ENCODE peak calls at places on chromosomes 4 and X, in ten cellular contexts. I, H, J, G, C, S, A, E, D and W are unnamed samples. For H3K9me3 and H3K36me3, the result is how much of the 10 kb centered on the place peaks cover.

GRCh38 chrX:111039606-111040005 is 56.4 kb upstream of the PAK3 start:
- DNase-seq in H (no peak), S (no peak), C (no peak), J (no peak), D (no peak), A (peak), G (no peak), I (peak), E (no peak), W (no peak)

GRCh38 chrX:13085533-13085932 is 41.1 kb upstream of the FAM9C start:
- DNase-seq in D (no peak), C (no peak), S (no peak), E (peak), J (no peak), A (no peak), H (no peak), G (no peak), I (no peak), W (no peak)

GRCh38 chrX:134688839-134689238 is 30.6 kb upstream of the PLAC1 start:
- DNase-seq in H (no peak), A (no peak), J (no peak), C (no peak), I (peak), G (no peak), S (no peak), E (no peak), D (no peak), W (no peak)

GRCh38 chr4:107718351-107718965 is 1.6 kb downstream of the PAPSS1 start:
- DNase-seq in S (no peak), A (no peak), H (no peak), G (no peak), E (no peak), I (peak), D (no peak), C (no peak), J (no peak), W (no peak)

GRCh38 chrX:103607385-103608304 is at the start of gene TCEAL3:
- DNase-seq in G (peak), E (peak), D (peak), C (peak), H (peak), J (peak), S (peak), I (no peak), A (peak), W (peak)

GRCh38 chr4:138953962-138954371 is 61.6 kb upstream of the NOCT start:
- DNase-seq in I (peak), G (no peak), H (no peak), S (peak), J (no peak), C (no peak), D (no peak), E (no peak), A (no peak), W (no peak)

GRCh38 chrX:17038681-17039161 is 92.3 kb downstream of the REPS2 start:
- DNase-seq in C (no peak), I (peak), G (no peak), D (no peak), E (no peak), S (peak), A (no peak), H (peak), J (no peak), W (no peak)

GRCh38 chr4:69239777-69240176 is 25.2 kb upstream of the UGT2B11 start:
- DNase-seq in A (no peak), H (no peak), S (no peak), I (peak), C (no peak), D (peak), E (no peak), G (no peak), J (no peak), W (no peak)

GRCh38 chr4:105107105-105107856 is 39.4 kb upstream of the TET2 start:
- DNase-seq in D (no peak), A (no peak), I (no peak), E (no peak), C (no peak), G (no peak), S (no peak), H (no peak), J (no peak), W (no peak)

GRCh38 chr4:147096667-147097604 is 151.3 kb upstream of the TTC29 start:
- DNase-seq in I (peak), D (no peak), S (peak), G (no peak), H (no peak), C (no peak), A (no peak), J (no peak), E (no peak), W (no peak)

GRCh38 chrX:136251042-136251991 is at the start of gene MAP7D3:
- DNase-seq in J (peak), E (peak), C (peak), D (peak), A (peak), S (peak), I (peak), H (peak), G (peak), W (peak)

GRCh38 chrX:46268429-46268828 is 276.8 kb downstream of the ZNF674 start:
- DNase-seq in E (no peak), H (no peak), S (peak), C (no peak), A (no peak), G (no peak), D (no peak), J (no peak), I (peak), W (no peak)

GRCh38 chr4:144402999-144403398 is 243.0 kb upstream of the HHIP start:
- DNase-seq in C (no peak), A (no peak), J (no peak), I (no peak), G (no peak), D (no peak), S (no peak), E (no peak), H (no peak), W (no peak)

GRCh38 chrX:13699183-13699826 is 10.4 kb downstream of the RAB9A start:
- DNase-seq in J (no peak), H (no peak), E (no peak), S (no peak), G (peak), I (no peak), D (peak), C (peak), A (no peak), W (no peak)

GRCh38 chr4:182600093-182600492 is 317.1 kb downstream of the DCTD start:
- DNase-seq in E (no peak), A (no peak), C (no peak), I (no peak), G (no peak), H (no peak), S (no peak), J (no peak), D (no peak), W (no peak)

GRCh38 chr4:32775049-32775448 is 2054.9 kb downstream of the PCDH7 start:
- DNase-seq in G (no peak), I (no peak), A (peak), E (no peak), H (no peak), J (peak), S (peak), D (peak), C (no peak), W (no peak)

GRCh38 chr4:13309751-13310150 is 174.4 kb downstream of the RAB28 start:
- DNase-seq in A (no peak), C (no peak), G (no peak), H (no peak), I (peak), D (no peak), J (no peak), E (no peak), S (no peak), W (no peak)

GRCh38 chr4:89558147-89558546 is 250.5 kb upstream of the GPRIN3 start:
- DNase-seq in C (no peak), E (no peak), G (no peak), D (no peak), S (no peak), H (no peak), I (peak), A (peak), J (no peak), W (no peak)

GRCh38 chr4:102027961-102028360 is 237.4 kb downstream of the BANK1 start:
- DNase-seq in G (no peak), E (no peak), S (no peak), J (no peak), H (no peak), I (no peak), D (no peak), A (no peak), C (no peak), W (no peak)

GRCh38 chr4:184265566-184266351 is 48.1 kb upstream of the ENPP6 start:
- DNase-seq in S (peak), A (peak), D (peak), C (no peak), H (no peak), I (peak), J (no peak), E (no peak), G (no peak), W (no peak)

GRCh38 chr4:183571350-183572076 is 66.7 kb downstream of the ING2 start:
- DNase-seq in D (peak), H (peak), E (no peak), I (peak), G (no peak), S (peak), C (peak), J (no peak), A (peak), W (no peak)

GRCh38 chr4:111400736-111401135 is 744.5 kb upstream of the FAM241A start:
- DNase-seq in H (no peak), D (peak), E (no peak), S (peak), I (peak), A (no peak), G (no peak), J (peak), C (no peak), W (no peak)

GRCh38 chr4:159386620-159387019 is 283.7 kb downstream of the RAPGEF2 start:
- DNase-seq in E (no peak), D (no peak), I (no peak), C (no peak), A (no peak), J (no peak), H (no peak), S (no peak), G (no peak), W (no peak)

GRCh38 chr4:87977521-87978278 is 2.2 kb downstream of the SPP1 start:
- DNase-seq in J (no peak), C (no peak), S (no peak), E (no peak), H (no peak), I (no peak), G (no peak), A (no peak), D (no peak), W (no peak)

GRCh38 chr4:108342325-108342986 is 173.7 kb upstream of the LEF1 start:
- DNase-seq in E (no peak), D (no peak), C (no peak), S (no peak), H (no peak), J (no peak), I (no peak), G (no peak), A (no peak), W (no peak)

GRCh38 chr4:118322831-118323502 is 29.8 kb downstream of the PRSS12 start:
- DNase-seq in S (no peak), D (no peak), C (no peak), J (no peak), E (no peak), G (no peak), H (no peak), A (no peak), I (no peak), W (no peak)

GRCh38 chr4:27010334-27010940 is 149.8 kb downstream of the STIM2 start:
- DNase-seq in G (peak), A (peak), J (peak), C (peak), S (peak), H (peak), I (peak), E (peak), D (peak), W (peak)

GRCh38 chr4:10403633-10404445 is 53.4 kb downstream of the ZNF518B start:
- DNase-seq in E (no peak), I (peak), J (no peak), S (peak), C (no peak), H (no peak), D (peak), A (peak), G (no peak), W (no peak)

GRCh38 chr4:114015444-114015899 is 36.0 kb upstream of the ARSJ start:
- DNase-seq in C (no peak), S (peak), E (no peak), I (peak), G (no peak), H (no peak), A (no peak), J (no peak), D (no peak), W (no peak)

GRCh38 chrX:20320461-20321159 is 53.9 kb upstream of the RPS6KA3 start:
- DNase-seq in I (no peak), C (no peak), A (no peak), D (peak), J (no peak), G (no peak), S (no peak), E (peak), H (no peak), W (no peak)

GRCh38 chrX:8204169-8204935 is 33.3 kb upstream of the VCX2 start:
- DNase-seq in C (no peak), G (no peak), S (no peak), D (no peak), A (no peak), I (peak), J (no peak), E (no peak), H (no peak), W (no peak)

GRCh38 chrX:39855748-39856129 is 242.0 kb downstream of the BCOR start:
- DNase-seq in S (peak), C (peak), I (peak), G (no peak), E (no peak), J (peak), H (no peak), A (peak), D (peak), W (no peak)

GRCh38 chr4:99077177-99077576 is 11.4 kb downstream of the ADH5 start:
- DNase-seq in I (no peak), G (no peak), C (no peak), J (no peak), E (no peak), D (no peak), H (no peak), A (no peak), S (no peak), W (no peak)

GRCh38 chr4:183657564-183657963 is 1.4 kb downstream of the RWDD4 start:
- DNase-seq in J (no peak), A (no peak), H (no peak), G (no peak), D (no peak), S (no peak), I (peak), C (no peak), E (no peak), W (no peak)

GRCh38 chr4:160835789-160836188 is 1328.0 kb downstream of the FSTL5 start:
- DNase-seq in D (no peak), G (no peak), I (peak), J (no peak), H (no peak), S (no peak), A (peak), C (no peak), E (no peak), W (no peak)

GRCh38 chr4:38670061-38670894 is 6.3 kb downstream of the KLF3 start:
- DNase-seq in J (no peak), D (no peak), S (no peak), C (no peak), A (peak), E (no peak), I (no peak), G (no peak), H (no peak), W (no peak)
- TF ChIP-seq CTCF in J (no peak), D (no peak), S (no peak), C (no peak), A (no peak), E (no peak), I (no peak), G (no peak), H (no peak), W (no peak)

GRCh38 chrX:54885740-54886139 is 34.9 kb upstream of the TRO start:
- DNase-seq in G (no peak), H (no peak), S (no peak), C (no peak), D (no peak), E (no peak), I (no peak), J (no peak), A (no peak), W (no peak)
- H3K9me3 ChIP-seq in G (under half), H (under half), S (under half), C (under half), D (under half), E (under half), I (under half), J (under half), A (under half), W (under half)

GRCh38 chr4:25413261-25413660 is 36.2 kb downstream of the ANAPC4 start:
- DNase-seq in A (no peak), G (no peak), S (no peak), H (no peak), D (no peak), C (no peak), E (no peak), I (no peak), J (no peak), W (no peak)
- H3K36me3 ChIP-seq in A (half or more), G (under half), S (under half), H (under half), D (under half), C (half or more), E (half or more), I (under half), J (under half), W (half or more)

DNA sequence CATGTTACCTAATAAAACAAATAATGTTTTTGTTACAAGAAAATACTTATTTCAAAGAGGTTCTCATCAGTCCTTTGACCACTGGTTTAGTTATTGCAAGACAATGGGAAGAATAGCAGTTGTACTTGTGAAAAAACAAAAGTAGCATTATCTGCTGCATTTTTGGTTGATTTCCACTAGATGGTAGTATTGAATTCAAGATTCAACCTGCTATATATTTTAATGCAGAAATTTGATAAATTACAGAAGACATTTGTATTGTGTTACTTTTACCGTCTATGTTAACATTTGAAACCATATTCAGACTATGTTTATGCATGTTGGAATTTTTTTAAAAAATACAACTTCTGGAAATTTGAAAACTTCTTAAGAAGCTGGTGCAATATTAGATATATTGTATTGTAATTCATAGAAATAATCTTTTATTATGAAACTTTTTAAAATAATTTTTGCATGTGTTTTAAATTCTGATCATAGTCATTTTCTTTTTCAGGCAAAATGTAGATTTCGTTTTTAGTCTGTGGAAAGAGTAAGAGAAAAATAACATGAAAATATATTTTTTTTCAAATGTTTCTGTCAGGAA is 56.4 kb downstream of the SPCS3 start:
- DNase-seq in E (no peak), A (no peak), I (no peak), D (no peak), H (no peak), J (no peak), C (no peak), S (peak), G (no peak), W (no peak)
- TF ChIP-seq CTCF in E (no peak), A (peak), I (peak), D (peak), H (no peak), J (peak), C (no peak), S (peak), G (peak), W (peak)

GRCh38 chrX:44908198-44908597 is 35.2 kb downstream of the KDM6A start:
- DNase-seq in G (no peak), S (no peak), A (no peak), D (no peak), I (no peak), E (peak), C (no peak), H (no peak), J (no peak), W (no peak)
- H3K9me3 ChIP-seq in G (under half), S (under half), A (under half), D (under half), I (under half), E (under half), C (under half), H (under half), J (under half), W (under half)

DNA sequence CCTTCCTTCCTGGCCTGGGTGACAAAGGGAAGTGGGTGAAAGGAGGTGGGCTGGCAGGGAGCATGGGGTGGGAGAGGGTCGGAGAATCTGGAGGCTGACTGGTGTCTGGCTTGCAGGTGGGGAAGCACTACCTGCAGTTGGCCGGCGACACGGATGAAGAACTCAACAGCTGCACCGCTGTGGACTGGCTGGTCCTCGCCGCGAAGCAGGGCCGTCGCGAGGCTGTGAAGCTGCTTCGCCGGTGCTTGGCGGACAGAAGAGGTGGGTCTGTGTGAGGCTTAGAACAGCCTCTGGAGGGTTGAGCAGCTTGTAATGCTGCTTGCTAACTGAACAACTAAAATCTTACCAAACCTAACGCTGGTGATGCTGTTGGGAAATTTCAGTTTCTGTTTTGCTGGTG is 19.2 kb downstream of the WFS1 start:
- DNase-seq in H (peak), E (no peak), I (no peak), G (no peak), S (no peak), A (no peak), J (no peak), C (no peak), D (no peak), W (no peak)
- H3K36me3 ChIP-seq in H (under half), E (half or more), I (under half), G (under half), S (under half), A (under half), J (under half), C (half or more), D (under half), W (half or more)

GRCh38 chr4:112516076-112516385 is at the start of gene NEUROG2:
- DNase-seq in J (no peak), C (no peak), I (no peak), E (no peak), D (no peak), H (no peak), S (no peak), G (no peak), A (no peak), W (no peak)

GRCh38 chr4:112516401-112517066 is 554 bp upstream of the NEUROG2 start:
- DNase-seq in I (no peak), C (no peak), S (no peak), E (no peak), J (peak), A (peak), D (no peak), G (peak), H (no peak), W (no peak)

GRCh38 chr4:112514079-112514448 is 1.9 kb downstream of the NEUROG2 start:
- DNase-seq in D (no peak), I (no peak), J (no peak), H (no peak), S (no peak), A (peak), C (no peak), G (no peak), E (no peak), W (no peak)

GRCh38 chr4:112515278-112516075 is 503 bp downstream of the NEUROG2 start:
- DNase-seq in G (peak), I (peak), A (peak), E (no peak), S (no peak), H (no peak), C (no peak), J (peak), D (no peak), W (no peak)

DNA sequence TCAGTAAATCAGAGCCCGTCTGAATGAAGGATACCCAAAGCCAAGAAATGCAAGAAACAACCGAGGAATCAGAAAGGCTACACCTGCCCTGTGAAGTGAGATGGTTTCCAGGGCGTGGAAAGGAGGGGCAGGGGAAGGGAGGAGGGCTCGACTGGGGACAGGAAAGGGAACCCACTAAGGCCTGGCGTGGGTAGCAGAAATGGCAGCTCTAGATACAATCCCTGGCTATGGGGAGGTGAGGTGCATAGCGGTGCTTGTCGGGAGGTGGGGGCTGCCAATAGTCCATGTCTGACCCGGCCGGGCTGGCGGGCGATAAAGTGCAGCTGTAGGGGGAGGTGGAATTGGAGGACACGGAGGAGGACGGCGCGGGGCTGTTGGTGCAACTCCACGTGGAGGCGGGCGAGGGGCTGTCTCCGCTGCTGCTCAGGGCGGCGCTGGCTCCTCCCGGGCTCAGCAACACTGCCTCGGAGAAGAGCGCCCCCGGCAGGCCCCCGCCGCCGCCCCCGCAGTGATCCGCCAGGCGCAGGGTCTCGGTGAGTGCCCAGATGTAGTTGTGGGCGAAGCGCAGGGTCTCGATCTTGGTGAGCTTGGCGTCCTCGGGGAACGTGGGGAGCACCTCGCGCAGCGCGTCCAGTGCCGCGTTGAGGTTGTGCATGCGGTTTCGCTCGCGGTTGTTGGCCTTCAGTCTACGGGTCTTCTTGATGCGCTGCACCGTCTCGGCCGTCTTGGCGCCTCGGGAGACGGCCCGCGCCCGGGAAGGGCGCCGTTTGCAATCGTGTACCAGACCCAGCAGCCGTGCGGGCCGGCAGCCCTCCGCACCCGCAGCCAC is 1.3 kb downstream of the NEUROG2 start:
- DNase-seq in J (peak), E (no peak), C (no peak), S (no peak), G (no peak), H (no peak), D (no peak), A (peak), I (no peak), W (no peak)
- TF ChIP-seq CTCF in J (no peak), E (no peak), C (no peak), S (no peak), G (no peak), H (no peak), D (no peak), A (peak), I (no peak), W (no peak)